ENCODE peak calls at places on chromosome 11, in eight cellular contexts. M, P, J, Z, O, T, U and C are unnamed samples.

GRCh38 chr11:105923252-105923651 is 98.8 kb downstream of the MSANTD4 start:
- ATAC-seq in M (no peak), P (no peak), J (no peak), Z (no peak), O (no peak), T (no peak), U (no peak), C (no peak)

GRCh38 chr11:11813288-11813962 is 28.3 kb upstream of the USP47 start:
- ATAC-seq in M (no peak), P (no peak), J (peak; percentile 80), Z (peak; percentile 99), O (no peak), T (no peak), U (peak; percentile 80), C (peak; percentile 95)

GRCh38 chr11:43974830-43975229 is 32.4 kb downstream of the C11orf96 start:
- ATAC-seq in M (no peak), P (no peak), J (no peak), Z (no peak), O (no peak), T (no peak), U (no peak), C (no peak)

GRCh38 chr11:3085052-3085451 is 27.8 kb upstream of the CARS1 start:
- ATAC-seq in M (no peak), P (no peak), J (no peak), Z (no peak), O (no peak), T (no peak), U (no peak), C (no peak)

GRCh38 chr11:104118105-104118762 is 45.7 kb downstream of the PDGFD start:
- ATAC-seq in M (no peak), P (no peak), J (no peak), Z (no peak), O (no peak), T (no peak), U (no peak), C (no peak)

GRCh38 chr11:9660886-9661285 is 3.0 kb upstream of the SWAP70 start:
- ATAC-seq in M (no peak), P (no peak), J (no peak), Z (no peak), O (no peak), T (no peak), U (no peak), C (no peak)

GRCh38 chr11:130426223-130427048 is 2.0 kb downstream of the ADAMTS8 start:
- ATAC-seq in M (no peak), P (no peak), J (no peak), Z (no peak), O (no peak), T (no peak), U (no peak), C (no peak)

GRCh38 chr11:127226376-127226775 is 225.8 kb upstream of the KIRREL3 start:
- ATAC-seq in M (no peak), P (no peak), J (no peak), Z (no peak), O (no peak), T (no peak), U (no peak), C (no peak)

GRCh38 chr11:117256573-117256972 is 24.1 kb downstream of the RNF214 start:
- ATAC-seq in M (no peak), P (no peak), J (no peak), Z (no peak), O (no peak), T (no peak), U (no peak), C (no peak)

GRCh38 chr11:74696932-74697687 is 34.1 kb downstream of the CHRDL2 start:
- ATAC-seq in M (no peak), P (peak; percentile 52), J (peak; percentile 39), Z (peak; percentile 66), O (peak; percentile 72), T (peak; percentile 48), U (peak; percentile 88), C (peak; percentile 97)

GRCh38 chr11:124643605-124644425 is 21.2 kb downstream of the TBRG1 start:
- ATAC-seq in M (no peak), P (peak; percentile 81), J (peak; percentile 4), Z (no peak), O (no peak), T (no peak), U (no peak), C (peak; percentile 50)

GRCh38 chr11:25242928-25243327 is 746.1 kb downstream of the LUZP2 start:
- ATAC-seq in M (no peak), P (no peak), J (no peak), Z (no peak), O (no peak), T (no peak), U (no peak), C (no peak)

GRCh38 chr11:91097069-91097468 is 874.2 kb upstream of the CHORDC1 start:
- ATAC-seq in M (no peak), P (no peak), J (no peak), Z (no peak), O (no peak), T (no peak), U (no peak), C (no peak)

GRCh38 chr11:134069996-134070845 is 1.3 kb downstream of the JAM3 start:
- ATAC-seq in M (no peak), P (no peak), J (no peak), Z (no peak), O (no peak), T (no peak), U (no peak), C (no peak)

GRCh38 chr11:3810951-3811350 is 2.6 kb downstream of the PGAP2 start:
- ATAC-seq in M (no peak), P (no peak), J (no peak), Z (no peak), O (no peak), T (no peak), U (no peak), C (no peak)

GRCh38 chr11:110196241-110196754 is 100.1 kb downstream of the RDX start:
- ATAC-seq in M (peak; percentile 37), P (no peak), J (peak; percentile 68), Z (no peak), O (no peak), T (no peak), U (peak; percentile 65), C (no peak)

GRCh38 chr11:25838918-25839611 is 492.9 kb upstream of the ANO3 start:
- ATAC-seq in M (no peak), P (no peak), J (no peak), Z (peak; percentile 35), O (peak; percentile 62), T (peak; percentile 60), U (no peak), C (no peak)

GRCh38 chr11:74776546-74776945 is 27.9 kb downstream of the RNF169 start:
- ATAC-seq in M (no peak), P (no peak), J (no peak), Z (no peak), O (no peak), T (no peak), U (no peak), C (no peak)

GRCh38 chr11:120354779-120355178 is 18.6 kb downstream of the ARHGEF12 start:
- ATAC-seq in M (no peak), P (no peak), J (no peak), Z (peak; percentile 87), O (peak; percentile 54), T (no peak), U (no peak), C (no peak)

GRCh38 chr11:128331317-128331716 is 256.0 kb downstream of the ETS1 start:
- ATAC-seq in M (no peak), P (no peak), J (no peak), Z (no peak), O (no peak), T (no peak), U (no peak), C (no peak)

GRCh38 chr11:116773203-116774112 is 671 bp upstream of the BUD13 start:
- ATAC-seq in M (peak; percentile 24), P (peak; percentile 72), J (peak; percentile 75), Z (no peak), O (no peak), T (peak; percentile 65), U (peak; percentile 16), C (peak; percentile 65)

GRCh38 chr11:85680897-85681296 is 5.1 kb downstream of the CCDC89 start:
- ATAC-seq in M (no peak), P (no peak), J (no peak), Z (no peak), O (peak; percentile 83), T (peak; percentile 25), U (no peak), C (no peak)

GRCh38 chr11:7256943-7257342 is 5.2 kb downstream of the SYT9 start:
- ATAC-seq in M (no peak), P (no peak), J (no peak), Z (no peak), O (no peak), T (no peak), U (no peak), C (no peak)

GRCh38 chr11:112579282-112579681 is 318.6 kb upstream of the PLET1 start:
- ATAC-seq in M (no peak), P (no peak), J (no peak), Z (no peak), O (no peak), T (no peak), U (no peak), C (no peak)

GRCh38 chr11:121522043-121522941 is 69.5 kb upstream of the SORL1-AS1 start:
- ATAC-seq in M (no peak), P (no peak), J (no peak), Z (no peak), O (no peak), T (no peak), U (no peak), C (no peak)

DNA sequence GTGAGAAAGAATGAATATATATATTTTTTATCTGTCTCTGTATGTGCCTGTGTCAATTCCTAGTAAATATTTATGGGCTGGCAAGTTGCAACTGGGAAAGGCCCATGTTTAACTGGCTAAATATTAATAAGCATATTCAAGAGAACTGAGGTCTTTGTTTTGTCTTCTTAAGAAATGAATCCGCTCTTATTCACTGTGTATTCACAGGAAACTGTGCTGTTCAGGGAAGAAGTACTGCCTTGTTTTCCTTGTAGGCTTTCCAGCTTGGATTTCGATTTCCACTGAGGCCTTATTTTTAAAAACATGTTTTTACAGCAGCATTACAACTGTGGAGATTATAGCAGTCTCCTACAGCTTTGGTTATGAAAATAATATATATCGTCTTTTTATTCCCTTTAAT is 64.7 kb downstream of the LDLRAD3 start:
- ATAC-seq in M (no peak), P (no peak), J (no peak), Z (no peak), O (no peak), T (no peak), U (no peak), C (no peak)
- TF ChIP-seq POLR2AphosphoS5 in M (no peak), P (no peak), J (no peak), Z (no peak), O (no peak), T (no peak), U (no peak), C (no peak)

GRCh38 chr11:19433367-19433766 is 192.6 kb upstream of the E2F8 start:
- ATAC-seq in M (no peak), P (no peak), J (no peak), Z (no peak), O (peak; percentile 60), T (peak; percentile 72), U (no peak), C (no peak)
- H3K4me3 ChIP-seq in M (no peak overlapping the region), P (no peak overlapping the region), J (no peak overlapping the region), Z (no peak overlapping the region), O (no peak overlapping the region), T (peak overlapping the region; percentile 56), U (no peak overlapping the region), C (no peak overlapping the region)

GRCh38 chr11:33375236-33375635 is 118.1 kb downstream of the HIPK3 start:
- ATAC-seq in M (no peak), P (no peak), J (no peak), Z (no peak), O (no peak), T (no peak), U (no peak), C (no peak)
- TF ChIP-seq POLR2AphosphoS5 in M (no peak), P (no peak), J (no peak), Z (no peak), O (no peak), T (no peak), U (no peak), C (no peak)

GRCh38 chr11:60378359-60378758 is at the start of gene MS4A7:
- ATAC-seq in M (no peak), P (no peak), J (no peak), Z (no peak), O (no peak), T (peak; percentile 94), U (peak; percentile 67), C (peak; percentile 63)
- H3K4me3 ChIP-seq in M (no peak within 1 kb of the TSS), P (no peak within 1 kb of the TSS), J (no peak within 1 kb of the TSS), Z (no peak within 1 kb of the TSS), O (no peak within 1 kb of the TSS), T (peak within 1 kb of the TSS; percentile 45), U (peak within 1 kb of the TSS; percentile 21), C (no peak within 1 kb of the TSS)